ENCODE peak calls at places on chromosomes 13 and 19, in four cellular contexts. S is upper lobe of right lung; F is ascending aorta; E is CD4-positive, alpha-beta memory T cell. N is an unnamed sample.

GRCh38 chr19:35959040-35959967 is 23.1 kb downstream of the LRFN3 start:
- DNase-seq in S (peak; percentile 88), E (peak; percentile 85), F (no peak), N (peak; percentile 83)

GRCh38 chr13:24192036-24192810 is 31.7 kb downstream of the SPATA13 start:
- DNase-seq in E (no peak), S (no peak), F (no peak), N (no peak)

GRCh38 chr13:25248071-25248470 is 39.2 kb downstream of the MTMR6 start:
- DNase-seq in F (no peak), E (no peak), S (no peak), N (no peak)

GRCh38 chr19:5057860-5058259 is 88.9 kb downstream of the KDM4B start:
- DNase-seq in E (no peak), S (no peak), F (no peak), N (no peak)

GRCh38 chr19:33271246-33272021 is 30.9 kb downstream of the CEBPA start:
- DNase-seq in E (no peak), S (no peak), F (no peak), N (no peak)

GRCh38 chr13:27796544-27797227 is 4.4 kb downstream of the GSX1 start:
- DNase-seq in S (no peak), E (no peak), F (no peak), N (no peak)

GRCh38 chr13:44648392-44649117 is 72.4 kb upstream of the TSC22D1 start:
- DNase-seq in E (no peak), S (no peak), F (no peak), N (no peak)

GRCh38 chr13:29452773-29453574 is 142.5 kb downstream of the SLC7A1 start:
- DNase-seq in S (no peak), E (no peak), F (no peak), N (no peak)

GRCh38 chr13:112066624-112067004 is 335 bp upstream of the SOX1 start:
- DNase-seq in F (no peak), S (no peak), E (peak; percentile 57), N (peak; percentile 54)

GRCh38 chr19:7197169-7197759 is 97.0 kb downstream of the INSR start:
- DNase-seq in E (peak; percentile 95), S (peak; percentile 94), F (peak; percentile 98), N (peak; percentile 95)

GRCh38 chr19:46992699-46993535 is 26.7 kb upstream of the NPAS1 start:
- DNase-seq in S (no peak), E (no peak), F (no peak), N (no peak)

GRCh38 chr19:21907516-21907915 is 71.5 kb upstream of the ZNF43 start:
- DNase-seq in S (no peak), E (no peak), F (no peak), N (no peak)

GRCh38 chr19:4694211-4694987 is 24.3 kb upstream of the MYDGF start:
- DNase-seq in F (no peak), S (no peak), E (no peak), N (no peak)

GRCh38 chr19:15072930-15073647 is 8.9 kb upstream of the OR1I1 start:
- DNase-seq in F (no peak), E (no peak), S (no peak), N (no peak)

GRCh38 chr19:38836438-38837303 is 5.1 kb upstream of the ECH1 start:
- DNase-seq in F (no peak), S (no peak), E (no peak), N (no peak)

GRCh38 chr13:76687467-76687866 is 198.7 kb downstream of the KCTD12 start:
- DNase-seq in E (no peak), F (no peak), S (no peak), N (no peak)

GRCh38 chr13:110641055-110642015 is 26.0 kb downstream of the NAXD start:
- DNase-seq in S (no peak), F (no peak), E (no peak), N (no peak)

GRCh38 chr13:40664100-40665060 is 2.1 kb downstream of the FOXO1 start:
- DNase-seq in E (peak; percentile 86), S (peak; percentile 90), F (peak; percentile 86), N (peak; percentile 90)

GRCh38 chr13:98507060-98507797 is 69.7 kb downstream of the STK24 start:
- DNase-seq in E (no peak), F (peak; percentile 73), S (peak; percentile 73), N (peak; percentile 73)

GRCh38 chr13:81551036-81551435 is 1210.1 kb upstream of the SPRY2 start:
- DNase-seq in F (no peak), E (no peak), S (no peak), N (no peak)

GRCh38 chr13:23715762-23716235 is 145.6 kb downstream of the TNFRSF19 start:
- DNase-seq in E (no peak), F (no peak), S (peak; percentile 69), N (no peak)

GRCh38 chr13:94520001-94520400 is 40.5 kb upstream of the DCT start:
- DNase-seq in S (no peak), E (no peak), F (no peak), N (no peak)
- H3K27ac ChIP-seq in S (no peak overlapping the region), E (no peak overlapping the region), F (no peak overlapping the region), N (no peak overlapping the region)

DNA sequence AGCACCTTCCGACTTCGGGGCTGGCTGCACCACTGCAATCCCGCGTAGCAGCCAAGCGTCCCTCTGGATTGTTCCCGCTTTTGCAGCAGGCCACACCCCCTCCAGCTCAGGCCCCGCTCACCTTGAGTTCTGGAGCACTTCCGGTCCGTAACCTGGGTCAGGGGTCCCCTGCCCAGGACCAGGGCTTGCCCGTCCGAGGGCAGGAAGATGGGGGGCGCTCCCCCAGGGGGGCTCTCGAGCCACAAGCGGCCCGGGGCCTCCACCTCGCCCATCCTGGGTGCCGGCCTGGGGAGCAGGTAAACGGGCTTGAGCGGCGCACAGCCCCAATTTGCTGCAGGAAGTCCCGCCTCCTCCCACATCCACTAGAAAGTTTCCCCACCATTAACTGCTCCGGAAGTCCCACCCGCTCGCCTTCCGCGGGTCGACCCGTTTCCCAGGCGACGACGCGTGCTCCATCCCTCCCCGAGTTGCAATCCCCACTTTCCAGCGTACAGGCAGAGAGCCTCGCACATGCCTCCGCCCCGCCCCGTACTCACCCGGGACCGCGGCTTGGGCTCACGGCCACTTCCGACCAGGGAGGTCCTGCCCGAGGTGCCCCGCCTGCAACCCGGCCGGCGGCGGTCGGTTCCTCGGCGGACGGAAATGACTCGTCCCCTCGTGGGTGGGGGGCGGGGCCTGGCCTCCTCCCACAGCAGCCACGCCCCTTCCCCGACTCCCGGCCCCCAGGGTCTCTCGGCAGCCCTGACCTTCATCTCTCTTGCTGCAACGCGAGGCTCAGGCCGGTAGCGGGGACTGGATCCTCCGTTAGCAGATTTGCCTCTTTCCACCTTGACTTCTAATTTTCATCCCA is at the start of gene PNKP:
- DNase-seq in E (peak; percentile 90), F (peak; percentile 95), S (peak; percentile 96), N (peak; percentile 94)
- H3K4me1 ChIP-seq in E (peaks cover 53% of the 10 kb centered on the region), F (peaks cover 19% of the 10 kb centered on the region), S (peaks cover 36% of the 10 kb centered on the region), N (peaks cover 46% of the 10 kb centered on the region)

DNA sequence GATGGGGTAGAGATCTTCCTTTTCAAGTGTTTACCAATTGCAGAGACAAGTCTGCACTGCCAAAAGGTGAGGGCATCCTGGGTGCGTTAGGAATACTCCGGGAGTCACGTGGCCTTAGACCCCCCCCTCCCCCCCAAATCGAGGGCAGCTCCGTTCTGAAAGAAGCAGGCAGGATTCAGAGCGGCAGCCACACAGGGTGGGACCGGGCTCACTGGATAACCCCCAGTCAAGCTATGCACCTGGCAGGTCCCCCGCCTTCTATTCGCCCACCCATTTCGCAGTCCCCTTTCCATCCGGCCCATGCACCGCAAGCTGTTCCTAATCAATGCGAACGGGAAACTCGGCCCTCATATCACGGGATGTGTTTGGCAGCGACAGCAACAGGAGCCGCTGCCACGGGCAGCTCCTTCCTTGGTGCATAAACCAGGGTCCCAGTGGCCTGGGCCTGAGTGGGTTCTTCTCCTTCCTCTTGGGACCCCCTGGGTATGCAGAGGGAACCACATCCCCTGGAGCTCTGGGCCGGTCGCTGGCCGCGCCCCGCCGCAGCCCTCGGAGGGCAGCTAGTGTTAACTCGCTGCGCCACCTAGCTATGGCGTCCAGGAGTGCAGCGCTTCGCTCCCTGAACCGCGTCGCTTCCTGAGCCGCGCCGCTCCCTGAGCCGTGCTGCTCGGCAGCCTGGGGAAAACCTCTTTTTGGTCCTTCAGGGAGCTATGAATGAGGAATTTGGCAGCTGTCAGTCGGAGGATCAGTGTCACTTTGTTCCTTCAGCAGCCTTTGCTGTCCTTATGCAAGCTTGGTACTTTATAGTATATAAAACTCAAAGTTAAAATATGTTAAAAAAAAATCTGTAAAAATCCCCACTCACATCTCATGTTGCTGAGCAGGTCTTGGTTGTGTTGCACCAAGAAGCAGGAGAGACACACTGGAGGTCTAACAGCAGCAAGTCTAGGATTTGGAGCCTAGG is 41.4 kb downstream of the LYL1 start:
- DNase-seq in F (peak; percentile 92), E (peak; percentile 63), S (peak; percentile 90), N (peak; percentile 88)
- H3K27ac ChIP-seq in F (peak overlapping the region; percentile 99), E (no peak overlapping the region), S (peak overlapping the region; percentile 53), N (peak overlapping the region; percentile 55)

GRCh38 chr13:79522583-79522982 is 41.6 kb downstream of the NDFIP2 start:
- DNase-seq in F (no peak), S (no peak), E (no peak), N (no peak)

GRCh38 chr13:79528356-79528755 is 47.4 kb downstream of the NDFIP2 start:
- DNase-seq in F (no peak), E (no peak), S (no peak), N (no peak)

GRCh38 chr13:79527698-79528097 is 46.7 kb downstream of the NDFIP2 start:
- DNase-seq in S (no peak), E (no peak), F (no peak), N (no peak)

GRCh38 chr13:79525458-79525857 is 44.5 kb downstream of the NDFIP2 start:
- DNase-seq in F (no peak), S (no peak), E (no peak), N (no peak)

DNA sequence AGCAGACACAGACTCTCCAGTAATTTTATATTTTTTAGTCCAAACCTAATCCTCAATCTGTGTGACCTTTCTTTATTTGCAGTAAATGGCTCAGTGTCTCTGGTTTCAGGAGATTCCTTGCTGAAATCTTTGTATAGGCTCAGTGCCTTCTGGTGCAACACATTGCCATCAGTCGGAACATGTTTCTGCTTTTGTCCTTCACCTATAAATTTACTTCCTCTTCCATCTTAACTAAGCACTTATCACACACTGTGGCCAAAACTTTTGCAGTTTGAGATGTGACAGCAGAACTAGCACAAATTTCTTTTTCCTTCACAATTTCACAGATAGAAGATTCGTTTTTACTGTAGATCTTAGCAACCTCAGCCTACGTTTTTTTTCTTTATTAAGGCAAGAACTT is 44.1 kb downstream of the NDFIP2 start:
- DNase-seq in E (no peak), S (no peak), F (no peak), N (no peak)
- H3K4me1 ChIP-seq in E (peaks cover 8% of the 10 kb centered on the region), S (peaks cover 3% of the 10 kb centered on the region), F (no peaks in the 10 kb centered on the region), N (no peaks in the 10 kb centered on the region)

GRCh38 chr19:53576941-53577653 is 39.2 kb downstream of the ZNF331 start:
- DNase-seq in F (no peak), S (peak; percentile 31), E (no peak), N (no peak)

DNA sequence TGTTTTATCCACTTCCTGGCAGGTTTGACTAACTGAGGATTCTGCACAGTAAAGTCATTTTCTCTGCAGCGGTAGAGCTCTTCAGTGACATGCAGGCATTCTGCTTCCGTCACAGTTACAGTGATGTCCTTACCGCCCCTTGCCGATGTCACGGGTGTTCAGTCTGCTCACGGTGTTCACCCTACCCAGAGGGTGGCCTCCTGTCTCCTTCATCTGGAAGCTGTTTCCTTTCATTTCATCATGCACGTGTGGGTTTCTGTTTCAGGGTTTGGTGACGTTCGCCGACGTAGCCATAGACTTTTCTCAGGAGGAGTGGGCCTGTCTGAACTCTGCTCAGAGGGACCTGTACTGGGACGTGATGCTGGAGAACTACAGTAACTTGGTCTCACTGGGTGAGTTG is 33.4 kb downstream of the ZNF331 start:
- DNase-seq in S (peak; percentile 26), E (no peak), F (no peak), N (no peak)
- H3K27ac ChIP-seq in S (no peak overlapping the region), E (no peak overlapping the region), F (no peak overlapping the region), N (no peak overlapping the region)